ENCODE peak calls at places on chromosome 13, in eight cellular contexts. M is heart right ventricle, W is right atrium auricular region, A is psoas muscle, H is heart left ventricle, F is ovary, J is cardiac muscle cell, I is fibroblast of lung. Z is an unnamed sample.

GRCh38 chr13:39587939-39588338 is 15.1 kb downstream of the LHFPL6 start:
- DNase-seq in J (no peak), W (no peak), H (no peak), I (no peak), F (no peak), M (no peak), A (no peak), Z (no peak)

GRCh38 chr13:94620286-94620896 is 18.7 kb downstream of the GPR180 start:
- DNase-seq in M (no peak), H (no peak), W (no peak), F (no peak), I (peak; percentile 49), A (no peak), J (peak; percentile 39), Z (no peak)

GRCh38 chr13:20828540-20829364 is 55.0 kb upstream of the EEF1AKMT1 start:
- DNase-seq in J (peak; percentile 63), W (no peak), F (no peak), H (no peak), M (no peak), I (peak; percentile 77), A (no peak), Z (no peak)

GRCh38 chr13:74681891-74682290 is 547.7 kb upstream of the KLF12 start:
- DNase-seq in F (no peak), W (no peak), A (no peak), J (no peak), M (no peak), I (no peak), H (no peak), Z (no peak)

GRCh38 chr13:95191821-95192220 is 109.4 kb downstream of the ABCC4 start:
- DNase-seq in A (peak; percentile 72), I (peak; percentile 79), H (peak; percentile 76), W (peak; percentile 79), J (peak; percentile 85), M (peak; percentile 79), F (peak; percentile 79), Z (peak; percentile 63)

GRCh38 chr13:23610187-23610576 is 40.0 kb downstream of the TNFRSF19 start:
- DNase-seq in W (no peak), H (peak; percentile 53), M (peak; percentile 49), J (no peak), I (peak; percentile 51), A (no peak), F (no peak), Z (no peak)

GRCh38 chr13:51328488-51328887 is 11.0 kb upstream of the SERPINE3 start:
- DNase-seq in A (no peak), F (no peak), I (no peak), J (no peak), H (no peak), M (no peak), W (peak; percentile 43), Z (no peak)

GRCh38 chr13:43749503-43749902 is 37.3 kb downstream of the ENOX1 start:
- DNase-seq in A (no peak), M (no peak), I (no peak), F (no peak), H (no peak), W (no peak), J (no peak), Z (no peak)

GRCh38 chr13:39586956-39587605 is 15.9 kb downstream of the LHFPL6 start:
- DNase-seq in I (no peak), A (no peak), J (no peak), M (no peak), F (no peak), H (no peak), W (no peak), Z (no peak)

GRCh38 chr13:80000679-80001509 is 340.0 kb downstream of the SPRY2 start:
- DNase-seq in F (no peak), A (no peak), W (no peak), M (no peak), I (no peak), J (no peak), H (no peak), Z (no peak)

GRCh38 chr13:48317511-48317981 is 14.0 kb downstream of the RB1 start:
- DNase-seq in A (no peak), F (no peak), M (no peak), J (no peak), W (no peak), I (no peak), H (no peak), Z (no peak)

GRCh38 chr13:106617561-106617960 is 49.6 kb upstream of the ARGLU1 start:
- DNase-seq in W (no peak), M (no peak), J (no peak), I (no peak), A (no peak), H (no peak), F (no peak), Z (no peak)

GRCh38 chr13:32905063-32905863 is 111.0 kb upstream of the KL start:
- DNase-seq in M (no peak), H (no peak), A (no peak), W (no peak), F (no peak), J (no peak), I (no peak), Z (no peak)

GRCh38 chr13:95704510-95704909 is 27.6 kb downstream of the DNAJC3 start:
- DNase-seq in I (peak; percentile 12), H (no peak), M (no peak), A (no peak), J (no peak), W (no peak), F (no peak), Z (no peak)

GRCh38 chr13:45209229-45209628 is 8.4 kb upstream of the KCTD4 start:
- DNase-seq in H (no peak), A (no peak), J (no peak), W (no peak), M (no peak), F (no peak), I (peak; percentile 12), Z (no peak)

GRCh38 chr13:42380420-42381164 is 108.6 kb downstream of the AKAP11 start:
- DNase-seq in I (no peak), H (no peak), F (no peak), A (no peak), M (no peak), W (no peak), J (no peak), Z (no peak)

DNA sequence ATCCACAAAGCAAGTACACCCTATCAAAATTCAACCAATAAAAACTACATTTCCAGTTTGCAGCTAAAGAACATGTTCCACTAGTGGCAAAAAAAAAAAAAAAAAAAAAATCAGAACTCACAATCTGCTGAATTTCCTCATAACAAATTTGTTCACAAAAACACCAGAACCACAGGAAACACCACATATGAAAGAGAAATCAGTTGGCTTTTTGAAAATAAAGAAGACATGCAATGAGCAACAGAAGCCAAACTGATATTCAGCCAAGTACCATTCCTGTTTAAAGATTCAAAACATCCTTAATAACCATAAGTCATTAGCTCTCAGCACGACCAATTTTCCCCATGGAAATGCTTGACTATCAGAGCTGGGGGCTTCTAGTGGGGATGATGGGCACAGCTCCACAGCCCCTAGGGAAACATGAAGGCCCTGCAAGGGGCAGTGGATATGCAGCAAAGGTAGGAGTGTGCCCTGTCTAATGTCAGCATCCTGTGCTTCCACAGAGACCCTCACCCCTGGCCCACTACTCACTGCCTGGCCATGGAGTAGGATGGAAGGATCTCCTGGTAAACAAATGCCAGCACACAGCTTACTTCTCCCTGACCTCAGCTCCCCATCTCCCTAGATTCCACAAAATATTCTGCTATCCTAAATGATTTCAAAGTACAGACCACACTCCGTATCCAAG is 74.0 kb upstream of the DOCK9 start:
- DNase-seq in J (no peak), W (no peak), F (no peak), M (no peak), I (no peak), H (no peak), A (no peak), Z (no peak)
- H3K27me3 ChIP-seq in J (no peaks in the 10 kb centered on the region), W (no peaks in the 10 kb centered on the region), F (no peaks in the 10 kb centered on the region), M (no peaks in the 10 kb centered on the region), I (no peaks in the 10 kb centered on the region), H (no peaks in the 10 kb centered on the region), A (no peaks in the 10 kb centered on the region), Z (no peaks in the 10 kb centered on the region)

GRCh38 chr13:97852181-97852874 is 101.1 kb upstream of the IPO5 start:
- DNase-seq in H (no peak), W (no peak), F (no peak), J (no peak), A (no peak), I (no peak), M (no peak), Z (no peak)

GRCh38 chr13:97856001-97856675 is 97.3 kb upstream of the IPO5 start:
- DNase-seq in H (peak; percentile 57), I (peak; percentile 72), A (peak; percentile 46), W (no peak), M (peak; percentile 48), F (peak; percentile 21), J (peak; percentile 4), Z (no peak)

GRCh38 chr13:97853550-97853949 is 99.9 kb upstream of the IPO5 start:
- DNase-seq in F (no peak), I (peak; percentile 8), M (no peak), A (no peak), J (no peak), H (no peak), W (no peak), Z (no peak)

GRCh38 chr13:97858161-97858560 is 95.3 kb upstream of the IPO5 start:
- DNase-seq in F (no peak), A (no peak), J (no peak), H (no peak), M (no peak), W (no peak), I (no peak), Z (no peak)

DNA sequence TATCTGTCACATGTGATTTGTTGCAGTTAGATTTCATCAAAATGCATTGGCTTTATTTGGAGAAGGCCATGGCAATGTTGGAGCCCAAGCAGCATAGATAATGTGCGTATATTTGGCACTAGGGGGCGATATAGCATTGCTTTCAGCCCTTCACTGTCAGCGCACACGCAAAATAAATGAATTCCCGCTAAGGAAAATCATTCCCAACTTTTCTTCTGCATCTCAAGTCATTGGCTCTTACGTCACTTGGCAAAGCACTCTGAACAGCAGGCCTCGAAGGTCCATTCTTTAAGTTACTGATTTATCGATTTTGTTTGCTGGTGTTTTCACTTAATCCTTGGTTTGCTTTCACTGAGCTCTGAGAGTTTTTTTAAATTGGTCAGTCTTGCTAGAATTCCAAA is 97.9 kb upstream of the IPO5 start:
- DNase-seq in F (no peak), A (no peak), H (no peak), I (peak; percentile 93), M (no peak), W (no peak), J (peak; percentile 87), Z (no peak)
- TF ChIP-seq CTCF in F (peak; percentile 50), A (peak; percentile 82), H (peak; percentile 82), I (peak; percentile 93), M (peak; percentile 84), W (peak; percentile 90), J (peak; percentile 76), Z (peak; percentile 94)

DNA sequence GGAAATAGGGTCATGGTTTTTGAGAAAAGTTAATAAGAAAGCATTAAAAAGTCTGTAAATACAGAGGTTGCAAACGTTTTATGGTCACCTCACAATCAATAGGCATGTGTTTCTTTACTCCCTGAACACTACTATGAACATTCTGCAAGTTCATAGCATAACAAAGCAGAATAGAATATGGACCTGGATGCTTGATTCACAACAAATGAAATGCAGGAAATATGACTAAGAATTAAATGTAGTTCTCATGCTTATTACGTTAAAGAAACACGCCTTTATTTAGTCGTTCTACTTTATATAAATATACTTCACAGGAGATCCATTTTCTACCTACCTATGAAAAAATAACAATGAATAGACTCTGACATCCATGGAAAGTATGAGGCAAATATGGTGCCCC is 344.0 kb downstream of the KCTD12 start:
- DNase-seq in F (no peak), J (no peak), M (no peak), H (no peak), A (no peak), I (no peak), W (no peak), Z (no peak)
- H3K27me3 ChIP-seq in F (no peaks in the 10 kb centered on the region), J (no peaks in the 10 kb centered on the region), M (no peaks in the 10 kb centered on the region), H (peaks cover 3% of the 10 kb centered on the region), A (no peaks in the 10 kb centered on the region), I (no peaks in the 10 kb centered on the region), W (no peaks in the 10 kb centered on the region), Z (no peaks in the 10 kb centered on the region)

GRCh38 chr13:26186995-26187394 is 35.1 kb downstream of the RNF6 start:
- DNase-seq in A (no peak), F (peak; percentile 21), M (no peak), I (peak; percentile 4), J (no peak), H (no peak), W (no peak), Z (no peak)
- TF ChIP-seq CTCF in A (no peak), F (no peak), M (no peak), I (no peak), J (no peak), H (no peak), W (no peak), Z (no peak)

Z was measured in dorsolateral prefrontal cortex.